ENCODE peak calls at places on chromosomes 5 and 9, in ten cellular contexts. P is ascending aorta; G is keratinocyte; T is PC-3; F is fibroblast of lung; X is cardiac muscle cell; Q is CD8-positive, alpha-beta memory T cell; Z is upper lobe of right lung; L is neural progenitor cell; K is lower lobe of right lung. S is an unnamed sample.

GRCh38 chr9:6838158-6838557 is 80.4 kb downstream of the KDM4C start:
- DNase-seq in P (no peak), G (no peak), T (no peak), F (peak; percentile 6), X (peak; percentile 84), Q (no peak), Z (no peak), L (no peak), K (no peak), S (no peak)

GRCh38 chr5:159071382-159071781 is 28.3 kb downstream of the EBF1 start:
- DNase-seq in P (no peak), G (no peak), T (no peak), F (no peak), X (no peak), Q (no peak), Z (no peak), L (no peak), K (no peak), S (no peak)

GRCh38 chr5:38650540-38651275 is 94.3 kb upstream of the LIFR start:
- DNase-seq in P (no peak), G (no peak), T (peak; percentile 74), F (peak; percentile 29), X (peak; percentile 44), Q (no peak), Z (no peak), L (no peak), K (no peak), S (peak; percentile 28)

GRCh38 chr9:15357050-15357653 is 50.1 kb upstream of the TTC39B start:
- DNase-seq in P (no peak), G (no peak), T (no peak), F (no peak), X (no peak), Q (no peak), Z (peak; percentile 67), L (peak; percentile 8), K (peak; percentile 61), S (no peak)

GRCh38 chr5:145775893-145776444 is 59.2 kb downstream of the PRELID2 start:
- DNase-seq in P (no peak), G (no peak), T (peak; percentile 77), F (peak; percentile 87), X (peak; percentile 94), Q (no peak), Z (no peak), L (no peak), K (no peak), S (peak; percentile 90)

GRCh38 chr5:150111121-150111520 is 24.8 kb upstream of the CSF1R start:
- DNase-seq in P (no peak), G (no peak), T (no peak), F (no peak), X (no peak), Q (no peak), Z (peak; percentile 44), L (peak; percentile 24), K (no peak), S (no peak)

GRCh38 chr5:113663879-113664278 is 150.4 kb downstream of the YTHDC2 start:
- DNase-seq in P (no peak), G (no peak), T (peak; percentile 69), F (peak; percentile 11), X (peak; percentile 62), Q (peak; percentile 50), Z (no peak), L (peak; percentile 16), K (peak; percentile 53), S (peak; percentile 3)

GRCh38 chr9:91546574-91546973 is 122.9 kb upstream of the NFIL3 start:
- DNase-seq in P (no peak), G (no peak), T (peak; percentile 69), F (no peak), X (no peak), Q (no peak), Z (no peak), L (no peak), K (no peak), S (peak; percentile 57)

GRCh38 chr9:37592108-37592951 is at the start of gene TOMM5:
- DNase-seq in P (peak; percentile 76), G (peak; percentile 45), T (peak; percentile 82), F (peak; percentile 95), X (peak; percentile 96), Q (peak; percentile 94), Z (peak; percentile 96), L (peak; percentile 85), K (peak; percentile 94), S (peak; percentile 96)

GRCh38 chr9:37596504-37596903 is 4.1 kb upstream of the TOMM5 start:
- DNase-seq in P (no peak), G (no peak), T (peak; percentile 22), F (no peak), X (no peak), Q (no peak), Z (no peak), L (no peak), K (no peak), S (no peak)

GRCh38 chr9:37591775-37592107 is 656 bp downstream of the TOMM5 start:
- DNase-seq in P (no peak), G (no peak), T (no peak), F (no peak), X (no peak), Q (no peak), Z (no peak), L (no peak), K (no peak), S (no peak)

GRCh38 chr9:37593877-37594448 is 1.6 kb upstream of the TOMM5 start:
- DNase-seq in P (no peak), G (no peak), T (no peak), F (no peak), X (no peak), Q (no peak), Z (no peak), L (no peak), K (no peak), S (no peak)
- H3K4me3 ChIP-seq in P (peak overlapping the region; percentile 48), G (no peak overlapping the region), T (no peak overlapping the region), F (no peak overlapping the region), X (no peak overlapping the region), Q (no peak overlapping the region), Z (no peak overlapping the region), L (no peak overlapping the region), K (no peak overlapping the region), S (peak overlapping the region; percentile 1)

GRCh38 chr9:34647651-34648050 is 1.2 kb downstream of the GALT start:
- DNase-seq in P (no peak), G (no peak), T (no peak), F (no peak), X (no peak), Q (no peak), Z (no peak), L (no peak), K (no peak), S (no peak)

GRCh38 chr9:34646211-34647083 is at the start of gene GALT:
- DNase-seq in P (peak; percentile 90), G (no peak), T (peak; percentile 67), F (peak; percentile 77), X (peak; percentile 88), Q (peak; percentile 97), Z (peak; percentile 98), L (peak; percentile 95), K (peak; percentile 97), S (peak; percentile 89)

GRCh38 chr9:34648673-34649072 is 2.2 kb downstream of the GALT start:
- DNase-seq in P (no peak), G (no peak), T (no peak), F (no peak), X (no peak), Q (no peak), Z (no peak), L (no peak), K (no peak), S (no peak)

GRCh38 chr9:34644766-34645314 is 1.6 kb upstream of the GALT start:
- DNase-seq in P (no peak), G (no peak), T (no peak), F (no peak), X (peak; percentile 14), Q (no peak), Z (no peak), L (no peak), K (no peak), S (no peak)

GRCh38 chr9:34647084-34647403 is 569 bp downstream of the GALT start:
- DNase-seq in P (no peak), G (no peak), T (no peak), F (no peak), X (no peak), Q (no peak), Z (no peak), L (no peak), K (no peak), S (no peak)
- H3K4me1 ChIP-seq in P (peaks cover 17% of the 10 kb centered on the region), G (peaks cover 28% of the 10 kb centered on the region), T (peaks cover 17% of the 10 kb centered on the region), F (peaks cover 18% of the 10 kb centered on the region), X (peaks cover 21% of the 10 kb centered on the region), Q (peaks cover 30% of the 10 kb centered on the region), Z (peaks cover 26% of the 10 kb centered on the region), L (peaks cover 21% of the 10 kb centered on the region), K (peaks cover 29% of the 10 kb centered on the region), S (peaks cover 45% of the 10 kb centered on the region)

GRCh38 chr5:20556364-20556763 is 568.4 kb upstream of the CDH18 start:
- DNase-seq in P (no peak), G (no peak), T (peak; percentile 45), F (peak; percentile 51), X (peak; percentile 69), Q (no peak), Z (no peak), L (no peak), K (no peak), S (peak; percentile 40)

GRCh38 chr5:20562545-20562944 is 574.5 kb upstream of the CDH18 start:
- DNase-seq in P (no peak), G (no peak), T (no peak), F (no peak), X (no peak), Q (no peak), Z (no peak), L (no peak), K (no peak), S (no peak)

GRCh38 chr5:20554001-20554400 is 566.0 kb upstream of the CDH18 start:
- DNase-seq in P (no peak), G (no peak), T (peak; percentile 47), F (peak; percentile 70), X (peak; percentile 61), Q (no peak), Z (no peak), L (no peak), K (no peak), S (peak; percentile 16)

GRCh38 chr5:20555034-20555433 is 567.0 kb upstream of the CDH18 start:
- DNase-seq in P (no peak), G (no peak), T (peak; percentile 25), F (no peak), X (no peak), Q (no peak), Z (no peak), L (no peak), K (no peak), S (no peak)

GRCh38 chr5:20559845-20560244 is 571.8 kb upstream of the CDH18 start:
- DNase-seq in P (no peak), G (no peak), T (no peak), F (no peak), X (no peak), Q (no peak), Z (no peak), L (no peak), K (no peak), S (no peak)
- H3K9me3 ChIP-seq in P (no peaks in the 10 kb centered on the region), G (no peaks in the 10 kb centered on the region), T (no peaks in the 10 kb centered on the region), F (no peaks in the 10 kb centered on the region), X (no peaks in the 10 kb centered on the region), Q (no peaks in the 10 kb centered on the region), Z (no peaks in the 10 kb centered on the region), L (no peaks in the 10 kb centered on the region), K (no peaks in the 10 kb centered on the region), S (no peaks in the 10 kb centered on the region)

GRCh38 chr9:122372856-122373845 is 2.3 kb downstream of the PTGS1 start:
- DNase-seq in P (no peak), G (no peak), T (no peak), F (no peak), X (no peak), Q (no peak), Z (no peak), L (no peak), K (no peak), S (no peak)

GRCh38 chr9:122370303-122370702 is 521 bp upstream of the PTGS1 start:
- DNase-seq in P (no peak), G (no peak), T (no peak), F (no peak), X (no peak), Q (no peak), Z (peak; percentile 76), L (no peak), K (peak; percentile 73), S (no peak)

GRCh38 chr9:122370869-122371467 is at the start of gene PTGS1:
- DNase-seq in P (no peak), G (no peak), T (no peak), F (peak; percentile 40), X (peak; percentile 80), Q (no peak), Z (peak; percentile 80), L (peak; percentile 74), K (peak; percentile 71), S (peak; percentile 77)

GRCh38 chr9:122374885-122375420 is 4.1 kb downstream of the PTGS1 start:
- DNase-seq in P (no peak), G (no peak), T (no peak), F (peak; percentile 75), X (peak; percentile 91), Q (no peak), Z (peak; percentile 73), L (peak; percentile 51), K (peak; percentile 62), S (peak; percentile 92)

GRCh38 chr9:122371851-122372250 is 1.0 kb downstream of the PTGS1 start:
- DNase-seq in P (no peak), G (no peak), T (no peak), F (no peak), X (no peak), Q (no peak), Z (no peak), L (no peak), K (no peak), S (no peak)
- H3K4me3 ChIP-seq in P (no peak overlapping the region), G (no peak overlapping the region), T (no peak overlapping the region), F (peak overlapping the region; percentile 65), X (no peak overlapping the region), Q (no peak overlapping the region), Z (peak overlapping the region; percentile 52), L (no peak overlapping the region), K (peak overlapping the region; percentile 59), S (peak overlapping the region; percentile 85)

S was measured in adipocyte.